ENCODE peak calls at places on chromosomes 5 and 9, in nine cellular contexts. One of them, this sample, is unnamed.

GRCh38 chr5:168808217-168808616 is 229.0 kb upstream of the PANK3 start:
- DNase-seq in AG20443: no peak
- DNase-seq in colonic mucosa: no peak
- DNase-seq in NCI-H1092: no peak
- DNase-seq in activated T-helper 2 cell treated with anti-CD3 and anti-CD28 coated beads, Interferon-gamma antibody, Interleukin-2, Interleukin-4, amounts not matched to agents 10 μg/mL and 5 μg/mL and 100 μg/mL, durations not matched to agents 14 hours and 24 hours and 36 hours: no peak
- DNase-seq in AG10803: peak
- DNase-seq in aorta: no peak
- DNase-seq in ureter: no peak
- DNase-seq in progenitor cell of endocrine pancreas: no peak
- DNase-seq in this sample: no peak

GRCh38 chr5:128764910-128765309 is 200.4 kb upstream of the SLC27A6 start:
- DNase-seq in AG20443: no peak
- DNase-seq in colonic mucosa: no peak
- DNase-seq in NCI-H1092: no peak
- DNase-seq in activated T-helper 2 cell treated with anti-CD3 and anti-CD28 coated beads, Interferon-gamma antibody, Interleukin-2, Interleukin-4, amounts not matched to agents 10 μg/mL and 5 μg/mL and 100 μg/mL, durations not matched to agents 14 hours and 24 hours and 36 hours: no peak
- DNase-seq in AG10803: no peak
- DNase-seq in aorta: no peak
- DNase-seq in ureter: no peak
- DNase-seq in progenitor cell of endocrine pancreas: no peak
- DNase-seq in this sample: no peak

GRCh38 chr9:131098391-131099087 is 2.2 kb downstream of the AIF1L start:
- DNase-seq in AG20443: no peak
- DNase-seq in colonic mucosa: no peak
- DNase-seq in NCI-H1092: no peak
- DNase-seq in activated T-helper 2 cell treated with anti-CD3 and anti-CD28 coated beads, Interferon-gamma antibody, Interleukin-2, Interleukin-4, amounts not matched to agents 10 μg/mL and 5 μg/mL and 100 μg/mL, durations not matched to agents 14 hours and 24 hours and 36 hours: no peak
- DNase-seq in AG10803: no peak
- DNase-seq in aorta: no peak
- DNase-seq in ureter: no peak
- DNase-seq in progenitor cell of endocrine pancreas: no peak
- DNase-seq in this sample: no peak

GRCh38 chr9:102309379-102309778 is 570.9 kb upstream of the GRIN3A start:
- DNase-seq in AG20443: no peak
- DNase-seq in colonic mucosa: no peak
- DNase-seq in NCI-H1092: no peak
- DNase-seq in activated T-helper 2 cell treated with anti-CD3 and anti-CD28 coated beads, Interferon-gamma antibody, Interleukin-2, Interleukin-4, amounts not matched to agents 10 μg/mL and 5 μg/mL and 100 μg/mL, durations not matched to agents 14 hours and 24 hours and 36 hours: no peak
- DNase-seq in AG10803: no peak
- DNase-seq in aorta: no peak
- DNase-seq in ureter: no peak
- DNase-seq in progenitor cell of endocrine pancreas: no peak
- DNase-seq in this sample: no peak

GRCh38 chr5:77936365-77936693 is 160.2 kb upstream of the TBCA start:
- DNase-seq in AG20443: no peak
- DNase-seq in colonic mucosa: no peak
- DNase-seq in NCI-H1092: no peak
- DNase-seq in activated T-helper 2 cell treated with anti-CD3 and anti-CD28 coated beads, Interferon-gamma antibody, Interleukin-2, Interleukin-4, amounts not matched to agents 10 μg/mL and 5 μg/mL and 100 μg/mL, durations not matched to agents 14 hours and 24 hours and 36 hours: no peak
- DNase-seq in AG10803: no peak
- DNase-seq in aorta: no peak
- DNase-seq in ureter: no peak
- DNase-seq in progenitor cell of endocrine pancreas: no peak
- DNase-seq in this sample: no peak

GRCh38 chr9:109903515-109904138 is 123.6 kb downstream of the PALM2AKAP2 start:
- DNase-seq in AG20443: peak
- DNase-seq in colonic mucosa: peak
- DNase-seq in NCI-H1092: peak
- DNase-seq in activated T-helper 2 cell treated with anti-CD3 and anti-CD28 coated beads, Interferon-gamma antibody, Interleukin-2, Interleukin-4, amounts not matched to agents 10 μg/mL and 5 μg/mL and 100 μg/mL, durations not matched to agents 14 hours and 24 hours and 36 hours: peak
- DNase-seq in AG10803: peak
- DNase-seq in aorta: no peak
- DNase-seq in ureter: peak
- DNase-seq in progenitor cell of endocrine pancreas: peak
- DNase-seq in this sample: peak

GRCh38 chr5:173862047-173862477 is 26.1 kb upstream of the CPEB4 start:
- DNase-seq in AG20443: no peak
- DNase-seq in colonic mucosa: no peak
- DNase-seq in NCI-H1092: no peak
- DNase-seq in activated T-helper 2 cell treated with anti-CD3 and anti-CD28 coated beads, Interferon-gamma antibody, Interleukin-2, Interleukin-4, amounts not matched to agents 10 μg/mL and 5 μg/mL and 100 μg/mL, durations not matched to agents 14 hours and 24 hours and 36 hours: no peak
- DNase-seq in AG10803: no peak
- DNase-seq in aorta: no peak
- DNase-seq in ureter: no peak
- DNase-seq in progenitor cell of endocrine pancreas: no peak
- DNase-seq in this sample: no peak

GRCh38 chr5:108798866-108799265 is 51.2 kb downstream of the FER start:
- DNase-seq in AG20443: no peak
- DNase-seq in colonic mucosa: no peak
- DNase-seq in NCI-H1092: no peak
- DNase-seq in activated T-helper 2 cell treated with anti-CD3 and anti-CD28 coated beads, Interferon-gamma antibody, Interleukin-2, Interleukin-4, amounts not matched to agents 10 μg/mL and 5 μg/mL and 100 μg/mL, durations not matched to agents 14 hours and 24 hours and 36 hours: no peak
- DNase-seq in AG10803: no peak
- DNase-seq in aorta: no peak
- DNase-seq in ureter: no peak
- DNase-seq in progenitor cell of endocrine pancreas: no peak
- DNase-seq in this sample: no peak

GRCh38 chr5:141889282-141889871 is 11.2 kb upstream of the PCDH1 start:
- DNase-seq in AG20443: no peak
- DNase-seq in colonic mucosa: no peak
- DNase-seq in NCI-H1092: no peak
- DNase-seq in activated T-helper 2 cell treated with anti-CD3 and anti-CD28 coated beads, Interferon-gamma antibody, Interleukin-2, Interleukin-4, amounts not matched to agents 10 μg/mL and 5 μg/mL and 100 μg/mL, durations not matched to agents 14 hours and 24 hours and 36 hours: no peak
- DNase-seq in AG10803: no peak
- DNase-seq in aorta: no peak
- DNase-seq in ureter: no peak
- DNase-seq in progenitor cell of endocrine pancreas: no peak
- DNase-seq in this sample: no peak

This sample was measured in NCI-H69.